ENCODE peak calls at places on chromosomes 3 and 15, in six cellular contexts. M, T, O, N, X and K are unnamed samples.

GRCh38 chr3:183050706-183051105 is 48.6 kb downstream of the MCCC1 start:
- DNase-seq in M (no peak), T (no peak), O (no peak), N (no peak), X (no peak), K (no peak)

GRCh38 chr3:116607205-116607604 is 102.4 kb upstream of the TUSC7 start:
- DNase-seq in M (no peak), T (no peak), O (no peak), N (no peak), X (no peak), K (no peak)

GRCh38 chr3:120572027-120572426 is 24.1 kb upstream of the NDUFB4 start:
- DNase-seq in M (no peak), T (no peak), O (no peak), N (no peak), X (no peak), K (no peak)

GRCh38 chr3:33438284-33438668 is 1.9 kb downstream of the UBP1 start:
- DNase-seq in M (no peak), T (no peak), O (no peak), N (no peak), X (peak; percentile 20), K (no peak)

GRCh38 chr3:160245261-160245800 is 20.1 kb downstream of the C3orf80 start:
- DNase-seq in M (no peak), T (no peak), O (no peak), N (no peak), X (no peak), K (no peak)

GRCh38 chr3:46619845-46620778 is 7.8 kb downstream of the FAM240A start:
- DNase-seq in M (no peak), T (no peak), O (no peak), N (no peak), X (no peak), K (no peak)

GRCh38 chr15:73295630-73296286 is 73.0 kb downstream of the HCN4 start:
- DNase-seq in M (no peak), T (no peak), O (no peak), N (no peak), X (no peak), K (no peak)

GRCh38 chr3:178325330-178325729 is 210.9 kb upstream of the KCNMB2 start:
- DNase-seq in M (no peak), T (no peak), O (no peak), N (no peak), X (peak; percentile 41), K (no peak)

GRCh38 chr3:188899887-188900286 is 271.9 kb upstream of the TPRG1 start:
- DNase-seq in M (no peak), T (no peak), O (no peak), N (no peak), X (no peak), K (no peak)

GRCh38 chr3:107988464-107989156 is 102.2 kb downstream of the CD47 start:
- DNase-seq in M (no peak), T (no peak), O (no peak), N (no peak), X (peak; percentile 32), K (no peak)

GRCh38 chr3:45800611-45801010 is 4.3 kb upstream of the SLC6A20 start:
- DNase-seq in M (no peak), T (no peak), O (no peak), N (peak; percentile 84), X (no peak), K (no peak)

GRCh38 chr3:128435058-128435457 is 31.6 kb downstream of the DNAJB8 start:
- DNase-seq in M (no peak), T (no peak), O (no peak), N (no peak), X (no peak), K (no peak)

GRCh38 chr15:90306560-90306959 is 41.1 kb downstream of the NGRN start:
- DNase-seq in M (no peak), T (no peak), O (no peak), N (no peak), X (no peak), K (peak; percentile 22)

GRCh38 chr3:111045564-111045963 is 26.1 kb upstream of the NECTIN3 start:
- DNase-seq in M (no peak), T (no peak), O (no peak), N (no peak), X (no peak), K (no peak)

GRCh38 chr3:169199283-169199682 is 464.2 kb downstream of the MECOM start:
- DNase-seq in M (no peak), T (no peak), O (no peak), N (no peak), X (no peak), K (no peak)

GRCh38 chr15:100714034-100714748 is 111.8 kb downstream of the ASB7 start:
- DNase-seq in M (no peak), T (no peak), O (no peak), N (no peak), X (no peak), K (no peak)

GRCh38 chr3:30658328-30659052 is 52.1 kb downstream of the TGFBR2 start:
- DNase-seq in M (no peak), T (no peak), O (peak; percentile 67), N (no peak), X (peak; percentile 16), K (no peak)

GRCh38 chr3:148816971-148817519 is 10.6 kb upstream of the CPB1 start:
- DNase-seq in M (no peak), T (no peak), O (no peak), N (no peak), X (peak; percentile 17), K (no peak)

GRCh38 chr3:60917136-60917535 is 334.1 kb downstream of the FHIT start:
- DNase-seq in M (no peak), T (no peak), O (no peak), N (no peak), X (no peak), K (no peak)

GRCh38 chr3:134640872-134641470 is 9.9 kb downstream of the KY start:
- DNase-seq in M (peak; percentile 18), T (no peak), O (no peak), N (no peak), X (peak; percentile 15), K (no peak)

GRCh38 chr15:39803016-39803415 is 20.4 kb upstream of the FSIP1 start:
- DNase-seq in M (no peak), T (no peak), O (no peak), N (no peak), X (no peak), K (no peak)